ENCODE peak calls at places on chromosomes 6 and 20, in four cellular contexts. U, S, H and L are unnamed samples.

GRCh38 chr6:168968228-168968627 is 285.4 kb downstream of the THBS2 start:
- DNase-seq in H (no peak), S (peak; percentile 56), U (peak; percentile 17), L (no peak)

GRCh38 chr20:6665161-6665560 is 102.3 kb upstream of the BMP2 start:
- DNase-seq in H (no peak), S (no peak), U (no peak), L (no peak)

GRCh38 chr6:30480536-30481156 is 8.7 kb upstream of the HLA-E start:
- DNase-seq in H (no peak), U (no peak), S (peak; percentile 68), L (no peak)

GRCh38 chr6:128068110-128068460 is 167.2 kb upstream of the THEMIS start:
- DNase-seq in U (no peak), S (no peak), H (no peak), L (no peak)

GRCh38 chr20:51660741-51661608 is 107.2 kb downstream of the ATP9A start:
- DNase-seq in U (no peak), H (no peak), S (no peak), L (no peak)

GRCh38 chr6:108781419-108782110 is 66.7 kb upstream of the ARMC2 start:
- DNase-seq in U (no peak), S (no peak), H (no peak), L (no peak)

GRCh38 chr20:4714818-4715217 is 6.9 kb upstream of the PRND start:
- DNase-seq in S (no peak), U (no peak), H (no peak), L (no peak)

GRCh38 chr20:43925215-43925614 is 10.6 kb downstream of the TOX2 start:
- DNase-seq in H (peak; percentile 34), S (no peak), U (no peak), L (no peak)

GRCh38 chr20:58359441-58359840 is 29.6 kb upstream of the VAPB start:
- DNase-seq in U (no peak), H (no peak), S (no peak), L (no peak)

GRCh38 chr6:150684161-150684560 is 84.5 kb downstream of the PLEKHG1 start:
- DNase-seq in S (no peak), U (no peak), H (no peak), L (no peak)

GRCh38 chr6:29236060-29236459 is 65.4 kb downstream of the OR2J2 start:
- DNase-seq in S (no peak), U (no peak), H (no peak), L (no peak)

GRCh38 chr6:89977808-89978748 is 83.8 kb downstream of the GJA10 start:
- DNase-seq in U (peak; percentile 7), H (no peak), S (no peak), L (no peak)

GRCh38 chr6:19879663-19880062 is 42.5 kb downstream of the ID4 start:
- DNase-seq in U (no peak), H (no peak), S (no peak), L (no peak)

DNA sequence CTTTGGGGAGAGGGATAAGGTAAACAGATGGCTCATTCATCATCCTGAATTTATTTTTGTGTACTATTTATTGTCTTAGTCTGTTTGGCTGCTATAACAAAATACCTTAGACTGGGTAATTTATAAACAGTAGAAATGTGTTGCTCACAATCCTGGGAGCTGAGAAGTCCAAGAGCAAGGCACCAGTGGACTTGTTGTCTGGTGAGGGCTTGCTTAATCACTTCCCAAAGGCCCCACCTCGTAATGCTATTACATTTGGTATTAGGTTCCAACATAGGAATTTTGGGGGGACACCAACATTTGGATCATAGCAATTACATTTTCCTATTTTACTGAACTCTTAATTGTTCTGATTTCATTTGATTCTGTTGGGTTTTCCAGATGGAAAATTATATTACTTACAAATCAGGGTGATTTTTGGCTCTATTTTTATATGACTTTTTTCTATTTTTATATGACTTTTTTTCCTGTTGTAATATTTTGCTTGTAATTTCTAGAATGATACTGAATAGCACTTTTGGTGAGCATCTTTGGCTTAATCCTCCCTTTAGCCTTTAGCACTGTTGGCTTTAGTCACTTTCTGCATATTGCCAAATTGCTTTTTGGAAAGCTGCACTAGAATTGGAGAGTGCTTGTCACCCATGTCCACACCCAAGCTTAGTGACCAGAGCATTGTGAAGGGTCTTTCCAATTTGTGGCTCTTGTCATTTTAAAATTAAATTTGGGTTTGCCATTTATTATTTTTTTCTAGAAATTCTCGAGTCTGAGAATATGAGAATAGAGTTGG is 43.7 kb upstream of the TULP4 start:
- DNase-seq in S (no peak), H (no peak), U (no peak), L (no peak)
- TF ChIP-seq SPI1 in S (no peak), H (no peak), U (no peak), L (no peak)

GRCh38 chr20:17822039-17822438 is 122.3 kb downstream of the BANF2 start:
- DNase-seq in S (no peak), H (no peak), U (no peak), L (no peak)
- TF ChIP-seq SPI1 in S (no peak), H (no peak), U (no peak), L (no peak)

GRCh38 chr6:96620851-96621250 is 57.9 kb downstream of the FHL5 start:
- DNase-seq in H (no peak), S (no peak), U (no peak), L (no peak)

GRCh38 chr6:96624957-96625356 is 62.0 kb downstream of the FHL5 start:
- DNase-seq in U (no peak), H (no peak), S (no peak), L (no peak)

GRCh38 chr6:96631248-96631647 is 68.3 kb downstream of the FHL5 start:
- DNase-seq in S (no peak), H (no peak), U (peak; percentile 44), L (no peak)

GRCh38 chr6:96621983-96622382 is 59.1 kb downstream of the FHL5 start:
- DNase-seq in U (no peak), H (no peak), S (no peak), L (no peak)

GRCh38 chr6:96626749-96627353 is 63.9 kb downstream of the FHL5 start:
- DNase-seq in H (peak; percentile 49), S (no peak), U (peak; percentile 21), L (no peak)
- TF ChIP-seq SPI1 in H (no peak), S (no peak), U (no peak), L (no peak)

GRCh38 chr6:48068326-48069191 is 42.4 kb downstream of the PTCHD4 start:
- DNase-seq in S (no peak), H (no peak), U (no peak), L (no peak)
- TF ChIP-seq SPI1 in S (no peak), H (no peak), U (no peak), L (no peak)

GRCh38 chr6:39301606-39302005 is 12.6 kb downstream of the KCNK17 start:
- DNase-seq in U (peak; percentile 81), S (no peak), H (no peak), L (no peak)

GRCh38 chr6:39303425-39304153 is 10.6 kb downstream of the KCNK17 start:
- DNase-seq in S (no peak), H (no peak), U (no peak), L (no peak)

GRCh38 chr6:39304951-39305350 is 9.3 kb downstream of the KCNK17 start:
- DNase-seq in U (no peak), H (no peak), S (no peak), L (no peak)

GRCh38 chr6:39302011-39302410 is 12.2 kb downstream of the KCNK17 start:
- DNase-seq in U (no peak), S (no peak), H (no peak), L (no peak)

GRCh38 chr6:39302669-39303424 is 11.4 kb downstream of the KCNK17 start:
- DNase-seq in S (peak; percentile 87), U (peak; percentile 89), H (peak; percentile 39), L (peak; percentile 93)
- TF ChIP-seq SPI1 in S (no peak), U (no peak), H (no peak), L (no peak)